ENCODE peak calls at places on chromosomes 3 and 15, in seven cellular contexts. One of them, this sample, is unnamed.

GRCh38 chr3:154794383-154794782 is 285.7 kb upstream of the MME start:
- DNase-seq in anterior cingulate cortex: no peak
- DNase-seq in aorta: no peak
- DNase-seq in uterus: no peak
- DNase-seq in activated CD4-positive, alpha-beta T cell treated with anti-CD3 and anti-CD28 coated beads for 36 hours: no peak
- DNase-seq in T follicular helper cell: no peak
- DNase-seq in GM13976: no peak
- DNase-seq in this sample: no peak

GRCh38 chr3:51684971-51685751 is 14.1 kb downstream of the TEX264 start:
- DNase-seq in anterior cingulate cortex: no peak
- DNase-seq in aorta: no peak
- DNase-seq in uterus: peak
- DNase-seq in activated CD4-positive, alpha-beta T cell treated with anti-CD3 and anti-CD28 coated beads for 36 hours: no peak
- DNase-seq in T follicular helper cell: no peak
- DNase-seq in GM13976: no peak
- DNase-seq in this sample: no peak

GRCh38 chr15:41545218-41545617 is 1.2 kb upstream of the RPAP1 start:
- DNase-seq in anterior cingulate cortex: no peak
- DNase-seq in aorta: no peak
- DNase-seq in uterus: no peak
- DNase-seq in activated CD4-positive, alpha-beta T cell treated with anti-CD3 and anti-CD28 coated beads for 36 hours: no peak
- DNase-seq in T follicular helper cell: no peak
- DNase-seq in GM13976: no peak
- DNase-seq in this sample: no peak

GRCh38 chr3:50675179-50676030 is 678 bp downstream of the DOCK3 start:
- DNase-seq in anterior cingulate cortex: no peak
- DNase-seq in aorta: peak
- DNase-seq in uterus: no peak
- DNase-seq in activated CD4-positive, alpha-beta T cell treated with anti-CD3 and anti-CD28 coated beads for 36 hours: peak
- DNase-seq in T follicular helper cell: peak
- DNase-seq in GM13976: peak
- DNase-seq in this sample: no peak

GRCh38 chr3:78337801-78338211 is 1297.9 kb downstream of the ROBO2 start:
- DNase-seq in anterior cingulate cortex: no peak
- DNase-seq in aorta: no peak
- DNase-seq in uterus: no peak
- DNase-seq in activated CD4-positive, alpha-beta T cell treated with anti-CD3 and anti-CD28 coated beads for 36 hours: no peak
- DNase-seq in T follicular helper cell: no peak
- DNase-seq in GM13976: no peak
- DNase-seq in this sample: no peak

GRCh38 chr3:137764563-137765309 is 621 bp downstream of the SOX14 start:
- DNase-seq in anterior cingulate cortex: no peak
- DNase-seq in aorta: no peak
- DNase-seq in uterus: no peak
- DNase-seq in activated CD4-positive, alpha-beta T cell treated with anti-CD3 and anti-CD28 coated beads for 36 hours: peak
- DNase-seq in T follicular helper cell: no peak
- DNase-seq in GM13976: peak
- DNase-seq in this sample: no peak

GRCh38 chr3:50150863-50151686 is 4.0 kb upstream of the SEMA3F start:
- DNase-seq in anterior cingulate cortex: no peak
- DNase-seq in aorta: no peak
- DNase-seq in uterus: no peak
- DNase-seq in activated CD4-positive, alpha-beta T cell treated with anti-CD3 and anti-CD28 coated beads for 36 hours: no peak
- DNase-seq in T follicular helper cell: no peak
- DNase-seq in GM13976: no peak
- DNase-seq in this sample: no peak

GRCh38 chr3:13217736-13218540 is 144.7 kb upstream of the IQSEC1 start:
- DNase-seq in anterior cingulate cortex: no peak
- DNase-seq in aorta: no peak
- DNase-seq in uterus: no peak
- DNase-seq in activated CD4-positive, alpha-beta T cell treated with anti-CD3 and anti-CD28 coated beads for 36 hours: peak
- DNase-seq in T follicular helper cell: no peak
- DNase-seq in GM13976: no peak
- DNase-seq in this sample: no peak

GRCh38 chr3:53921296-53921695 is 29.6 kb upstream of the SELENOK start:
- DNase-seq in anterior cingulate cortex: no peak
- DNase-seq in aorta: no peak
- DNase-seq in uterus: no peak
- DNase-seq in activated CD4-positive, alpha-beta T cell treated with anti-CD3 and anti-CD28 coated beads for 36 hours: no peak
- DNase-seq in T follicular helper cell: no peak
- DNase-seq in GM13976: peak
- DNase-seq in this sample: peak

GRCh38 chr3:12401208-12401607 is 83.1 kb upstream of the TSEN2 start:
- DNase-seq in anterior cingulate cortex: no peak
- DNase-seq in aorta: no peak
- DNase-seq in uterus: no peak
- DNase-seq in activated CD4-positive, alpha-beta T cell treated with anti-CD3 and anti-CD28 coated beads for 36 hours: no peak
- DNase-seq in T follicular helper cell: no peak
- DNase-seq in GM13976: no peak
- DNase-seq in this sample: no peak

GRCh38 chr15:62477929-62478328 is 312.8 kb upstream of the C2CD4B start:
- DNase-seq in anterior cingulate cortex: no peak
- DNase-seq in aorta: no peak
- DNase-seq in uterus: no peak
- DNase-seq in activated CD4-positive, alpha-beta T cell treated with anti-CD3 and anti-CD28 coated beads for 36 hours: no peak
- DNase-seq in T follicular helper cell: no peak
- DNase-seq in GM13976: no peak
- DNase-seq in this sample: no peak

GRCh38 chr15:76310470-76311070 is 699 bp downstream of the ETFA start:
- DNase-seq in anterior cingulate cortex: no peak
- DNase-seq in aorta: no peak
- DNase-seq in uterus: peak
- DNase-seq in activated CD4-positive, alpha-beta T cell treated with anti-CD3 and anti-CD28 coated beads for 36 hours: peak
- DNase-seq in T follicular helper cell: no peak
- DNase-seq in GM13976: peak
- DNase-seq in this sample: peak

GRCh38 chr15:72486144-72486543 is 12.0 kb downstream of the ARIH1 start:
- DNase-seq in anterior cingulate cortex: no peak
- DNase-seq in aorta: no peak
- DNase-seq in uterus: no peak
- DNase-seq in activated CD4-positive, alpha-beta T cell treated with anti-CD3 and anti-CD28 coated beads for 36 hours: no peak
- DNase-seq in T follicular helper cell: no peak
- DNase-seq in GM13976: no peak
- DNase-seq in this sample: no peak

This sample was measured in GM12865.